ENCODE peak calls at places on chromosomes 6 and 20, in ten cellular contexts. V, A, L, R, J, P, O, Q, Z and T are unnamed samples.

GRCh38 chr6:32819729-32820128 is 2.9 kb upstream of the HLA-DOB start:
- DNase-seq in Q (no peak), J (no peak), V (no peak), A (no peak), L (no peak), O (peak; percentile 79), R (no peak), Z (no peak), P (no peak), T (no peak)

GRCh38 chr20:11726021-11726420 is 191.7 kb upstream of the BTBD3 start:
- DNase-seq in O (no peak), P (no peak), L (no peak), R (no peak), J (no peak), Q (no peak), A (no peak), V (no peak), Z (no peak), T (no peak)

GRCh38 chr6:87656857-87657256 is 45.2 kb downstream of the AKIRIN2 start:
- DNase-seq in J (no peak), V (no peak), R (no peak), A (no peak), Q (no peak), L (no peak), Z (no peak), P (no peak), O (no peak), T (no peak)

GRCh38 chr6:46452312-46452917 is 38.8 kb downstream of the RCAN2 start:
- DNase-seq in Z (no peak), P (no peak), V (no peak), J (no peak), L (no peak), R (no peak), O (no peak), Q (no peak), A (no peak), T (no peak)

GRCh38 chr6:41039060-41039998 is at the start of gene UNC5CL:
- DNase-seq in O (no peak), V (peak; percentile 62), R (peak; percentile 45), L (peak; percentile 85), Q (no peak), P (peak; percentile 60), A (no peak), J (no peak), Z (peak; percentile 43), T (no peak)

GRCh38 chr20:38175221-38176030 is 10.4 kb upstream of the TGM2 start:
- DNase-seq in R (no peak), O (no peak), Q (no peak), A (no peak), J (no peak), L (no peak), V (no peak), Z (no peak), P (no peak), T (no peak)

GRCh38 chr6:14818422-14818884 is 427.4 kb upstream of the JARID2 start:
- DNase-seq in J (no peak), V (no peak), A (no peak), R (no peak), Q (no peak), L (no peak), O (no peak), P (no peak), Z (no peak), T (no peak)

GRCh38 chr6:161218222-161218621 is 55.6 kb downstream of the AGPAT4 start:
- DNase-seq in V (no peak), R (no peak), A (no peak), Z (no peak), Q (no peak), J (no peak), P (no peak), L (no peak), O (no peak), T (no peak)

GRCh38 chr6:166726193-166726592 is 99.1 kb upstream of the RPS6KA2 start:
- DNase-seq in A (no peak), P (no peak), L (no peak), R (no peak), J (no peak), Z (no peak), Q (no peak), O (no peak), V (no peak), T (peak; percentile 21)

GRCh38 chr6:166725571-166725970 is 98.5 kb upstream of the RPS6KA2 start:
- DNase-seq in J (no peak), L (no peak), V (no peak), R (no peak), O (no peak), A (no peak), P (no peak), Z (no peak), Q (no peak), T (peak; percentile 68)

GRCh38 chr6:166724576-166724975 is 97.5 kb upstream of the RPS6KA2 start:
- DNase-seq in L (no peak), R (no peak), A (no peak), P (no peak), Q (no peak), V (no peak), J (no peak), Z (no peak), O (no peak), T (no peak)

GRCh38 chr6:166729658-166730057 is 102.6 kb upstream of the RPS6KA2 start:
- DNase-seq in P (no peak), Q (no peak), A (no peak), J (no peak), L (no peak), V (no peak), O (no peak), Z (no peak), R (no peak), T (no peak)

DNA sequence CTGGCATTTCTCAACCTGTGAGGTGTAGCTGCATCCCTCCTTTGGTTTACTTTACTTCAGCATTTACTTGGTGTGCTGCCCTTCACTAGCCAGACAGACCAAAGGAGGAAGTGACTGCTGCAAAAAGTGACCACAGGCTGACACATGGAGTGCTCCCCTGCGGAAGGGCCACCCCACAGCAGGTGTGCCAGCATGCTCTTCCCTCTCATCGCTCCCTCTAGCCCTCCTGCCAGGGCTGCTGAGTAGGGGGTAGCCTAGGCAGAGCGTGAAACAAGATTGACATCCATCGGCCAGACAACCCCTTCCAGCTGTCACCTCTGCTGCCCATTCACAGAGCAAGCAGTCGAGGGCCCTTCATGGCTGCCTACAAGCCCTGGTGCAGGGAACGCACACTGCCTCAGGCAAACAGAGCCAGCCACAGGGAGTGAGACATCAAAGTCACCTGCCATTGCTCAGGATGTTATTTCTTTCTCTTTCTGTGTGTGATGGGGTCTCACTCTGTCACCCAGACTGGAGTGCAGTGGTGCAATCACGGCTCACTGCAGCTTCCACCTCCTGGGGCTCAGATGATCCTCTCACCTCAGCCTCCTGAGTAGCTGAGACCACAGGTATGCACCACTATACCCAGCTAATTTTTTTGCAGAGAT is 102.0 kb upstream of the RPS6KA2 start:
- DNase-seq in Z (no peak), P (no peak), R (no peak), Q (no peak), A (no peak), J (no peak), O (no peak), V (no peak), L (no peak), T (peak; percentile 59)
- H3K27ac ChIP-seq in Z (no peak overlapping the region), P (no peak overlapping the region), R (no peak overlapping the region), Q (no peak overlapping the region), A (no peak overlapping the region), J (no peak overlapping the region), O (no peak overlapping the region), V (no peak overlapping the region), L (no peak overlapping the region), T (no peak overlapping the region)

GRCh38 chr6:17280552-17281090 is 540 bp upstream of the RBM24 start:
- DNase-seq in J (no peak), Q (peak; percentile 45), A (peak; percentile 50), L (peak; percentile 25), Z (no peak), R (no peak), O (no peak), P (peak; percentile 50), V (peak; percentile 91), T (peak; percentile 82)

GRCh38 chr6:17278289-17279061 is 2.7 kb upstream of the RBM24 start:
- DNase-seq in Z (no peak), J (no peak), Q (no peak), V (no peak), L (no peak), R (peak; percentile 24), O (peak; percentile 64), A (no peak), P (no peak), T (no peak)

GRCh38 chr6:17281100-17281496 is at the start of gene RBM24:
- DNase-seq in P (peak; percentile 70), A (peak; percentile 69), O (peak; percentile 79), J (peak; percentile 21), Q (peak; percentile 62), R (peak; percentile 66), Z (no peak), L (peak; percentile 91), V (peak; percentile 74), T (peak; percentile 79)

GRCh38 chr6:17281497-17282481 is 628 bp downstream of the RBM24 start:
- DNase-seq in A (peak; percentile 33), O (peak; percentile 24), J (no peak), V (no peak), P (no peak), Q (no peak), R (no peak), Z (no peak), L (peak; percentile 33), T (peak; percentile 76)

DNA sequence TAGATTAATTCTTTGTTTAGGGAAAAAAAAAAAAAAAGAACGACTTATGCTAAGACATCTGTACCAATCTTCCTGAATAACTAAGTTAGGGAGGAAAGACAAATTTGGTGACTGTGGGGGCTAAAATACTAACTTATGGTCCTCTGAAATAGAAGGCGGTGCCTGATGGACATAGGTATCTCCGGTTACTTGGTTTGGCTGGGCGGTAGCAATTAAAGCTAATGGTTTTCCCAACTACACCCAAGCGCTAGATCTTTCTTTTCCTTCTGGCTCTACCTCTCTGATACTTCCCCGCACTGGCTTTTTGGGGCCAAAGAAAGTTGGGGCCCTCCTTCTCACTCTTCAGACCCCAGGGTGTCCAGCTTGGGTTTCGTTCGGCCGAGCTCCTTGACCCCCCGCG is 1.0 kb upstream of the RBM24 start:
- DNase-seq in L (no peak), J (no peak), P (no peak), O (no peak), Z (no peak), R (no peak), A (no peak), V (no peak), Q (no peak), T (no peak)
- H3K4me3 ChIP-seq in L (no peak overlapping the region), J (peak overlapping the region; percentile 52), P (no peak overlapping the region), O (no peak overlapping the region), Z (no peak overlapping the region), R (no peak overlapping the region), A (no peak overlapping the region), V (peak overlapping the region; percentile 93), Q (peak overlapping the region; percentile 84), T (peak overlapping the region; percentile 83)

GRCh38 chr20:45545754-45546453 is 1.3 kb downstream of the EPPIN start:
- DNase-seq in O (peak; percentile 37), V (no peak), Q (no peak), Z (no peak), J (no peak), P (no peak), L (no peak), R (peak; percentile 48), A (no peak), T (no peak)
- TF ChIP-seq CTCF in O (peak; percentile 56), V (peak; percentile 23), Q (peak; percentile 53), Z (no peak), J (no peak), P (peak; percentile 43), L (peak; percentile 25), R (peak; percentile 67), A (no peak), T (no peak)

DNA sequence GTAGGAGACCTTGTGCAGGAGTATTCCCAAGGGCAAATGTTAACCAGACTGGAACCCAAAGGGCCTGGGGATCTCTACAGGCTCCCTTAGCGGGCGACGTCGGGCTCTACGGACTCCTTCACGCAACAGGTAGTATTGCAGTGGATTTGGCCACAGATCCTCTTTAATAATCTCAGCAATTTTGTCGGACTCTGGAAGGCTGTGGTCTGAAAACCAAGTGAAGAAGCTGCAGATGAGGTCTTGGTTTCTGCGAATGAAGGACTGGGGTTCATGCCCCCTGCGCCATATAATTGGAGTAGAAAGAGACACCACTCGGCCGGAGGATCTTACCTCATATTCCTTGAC is 1.3 kb downstream of the TSPYL1 start:
- DNase-seq in P (no peak), L (no peak), A (no peak), Z (no peak), O (no peak), R (no peak), V (no peak), Q (no peak), J (no peak), T (no peak)
- H3K27ac ChIP-seq in P (peak overlapping the region; percentile 97), L (no peak overlapping the region), A (no peak overlapping the region), Z (peak overlapping the region; percentile 100), O (no peak overlapping the region), R (peak overlapping the region; percentile 87), V (peak overlapping the region; percentile 96), Q (peak overlapping the region; percentile 99), J (peak overlapping the region; percentile 97), T (peak overlapping the region; percentile 99)